ENCODE peak calls at places on chromosomes 12 and 14, in four cellular contexts. C is stimulated activated CD4-positive, alpha-beta T cell treated with anti-CD3 and anti-CD28 coated beads, Interleukin-2, amount 100 ng/mL, for 4 hours; Q is A549; W is GF-D8. N is an unnamed sample.
A peak's percentile ranks its signal among the peaks of the same experiment; 100 is the strongest.

GRCh38 chr12:69007858-69008314 is 74.9 kb upstream of the CPM start:
- DNase-seq in Q (no peak), C (no peak), W (no peak), N (no peak)

GRCh38 chr12:44858456-44858855 is 17.7 kb downstream of the NELL2 start:
- DNase-seq in Q (no peak), W (no peak), C (no peak), N (no peak)

GRCh38 chr14:73463411-73463810 is 5.1 kb upstream of the NUMB start:
- DNase-seq in W (peak; percentile 91), Q (no peak), C (no peak), N (no peak)

GRCh38 chr12:108560321-108560721 is 652 bp downstream of the SART3 start:
- DNase-seq in W (peak; percentile 64), C (no peak), Q (no peak), N (no peak)

GRCh38 chr12:67223225-67223624 is 45.9 kb upstream of the CAND1 start:
- DNase-seq in Q (no peak), W (no peak), C (no peak), N (no peak)

GRCh38 chr14:103386632-103387329 is 1.6 kb downstream of the MARK3 start:
- DNase-seq in C (no peak), W (no peak), Q (no peak), N (no peak)

GRCh38 chr12:97556201-97556824 is 93.7 kb downstream of the RMST start:
- DNase-seq in W (no peak), C (no peak), Q (no peak), N (no peak)

GRCh38 chr12:34406228-34406995 is 384.1 kb downstream of the ALG10 start:
- DNase-seq in W (no peak), Q (no peak), C (no peak), N (no peak)

GRCh38 chr12:75443709-75444108 is 36.8 kb upstream of the GLIPR1 start:
- DNase-seq in C (no peak), W (no peak), Q (no peak), N (no peak)

N was measured in activated CD4-positive, alpha-beta T cell treated with anti-CD3 and anti-CD28 coated beads, Interleukin-2, amount 50 U/mL, for 4 hours.